ENCODE peak calls at places on chromosomes 12 and 14, in nine cellular contexts. One of them, this sample, is unnamed.

GRCh38 chr12:59657266-59657665 is 61.4 kb downstream of the SLC16A7 start:
- DNase-seq in BJ: no peak
- DNase-seq in HL-60: no peak
- DNase-seq in choroid plexus epithelial cell: peak
- DNase-seq in neural progenitor cell: no peak
- DNase-seq in heart left ventricle: no peak
- DNase-seq in esophagus muscularis mucosa: no peak
- DNase-seq in progenitor cell of endocrine pancreas: no peak
- DNase-seq in CD4-positive, alpha-beta T cell: no peak
- DNase-seq in this sample: no peak

GRCh38 chr12:113019045-113019444 is 37.5 kb upstream of the DTX1 start:
- DNase-seq in BJ: no peak
- DNase-seq in HL-60: no peak
- DNase-seq in choroid plexus epithelial cell: no peak
- DNase-seq in neural progenitor cell: no peak
- DNase-seq in heart left ventricle: no peak
- DNase-seq in esophagus muscularis mucosa: no peak
- DNase-seq in progenitor cell of endocrine pancreas: no peak
- DNase-seq in CD4-positive, alpha-beta T cell: no peak
- DNase-seq in this sample: no peak

GRCh38 chr14:35829449-35829848 is 3.3 kb downstream of the BRMS1L start:
- DNase-seq in BJ: no peak
- DNase-seq in HL-60: no peak
- DNase-seq in choroid plexus epithelial cell: peak
- DNase-seq in neural progenitor cell: no peak
- DNase-seq in heart left ventricle: no peak
- DNase-seq in esophagus muscularis mucosa: no peak
- DNase-seq in progenitor cell of endocrine pancreas: no peak
- DNase-seq in CD4-positive, alpha-beta T cell: no peak
- DNase-seq in this sample: no peak

GRCh38 chr12:40946612-40947194 is 241.4 kb upstream of the PDZRN4 start:
- DNase-seq in BJ: no peak
- DNase-seq in HL-60: no peak
- DNase-seq in choroid plexus epithelial cell: peak
- DNase-seq in neural progenitor cell: peak
- DNase-seq in heart left ventricle: no peak
- DNase-seq in esophagus muscularis mucosa: no peak
- DNase-seq in progenitor cell of endocrine pancreas: no peak
- DNase-seq in CD4-positive, alpha-beta T cell: no peak
- DNase-seq in this sample: peak

GRCh38 chr12:106284294-106285105 is 18.0 kb upstream of the TCP11L2 start:
- DNase-seq in BJ: no peak
- DNase-seq in HL-60: no peak
- DNase-seq in choroid plexus epithelial cell: no peak
- DNase-seq in neural progenitor cell: no peak
- DNase-seq in heart left ventricle: no peak
- DNase-seq in esophagus muscularis mucosa: peak
- DNase-seq in progenitor cell of endocrine pancreas: no peak
- DNase-seq in CD4-positive, alpha-beta T cell: no peak
- DNase-seq in this sample: no peak

GRCh38 chr12:132146772-132147422 is 2.6 kb downstream of the NOC4L start:
- DNase-seq in BJ: no peak
- DNase-seq in HL-60: no peak
- DNase-seq in choroid plexus epithelial cell: no peak
- DNase-seq in neural progenitor cell: no peak
- DNase-seq in heart left ventricle: peak
- DNase-seq in esophagus muscularis mucosa: no peak
- DNase-seq in progenitor cell of endocrine pancreas: no peak
- DNase-seq in CD4-positive, alpha-beta T cell: no peak
- DNase-seq in this sample: no peak

GRCh38 chr12:53098982-53099651 is 1.6 kb downstream of the IGFBP6 start:
- DNase-seq in BJ: peak
- DNase-seq in HL-60: peak
- DNase-seq in choroid plexus epithelial cell: peak
- DNase-seq in neural progenitor cell: peak
- DNase-seq in heart left ventricle: peak
- DNase-seq in esophagus muscularis mucosa: peak
- DNase-seq in progenitor cell of endocrine pancreas: peak
- DNase-seq in CD4-positive, alpha-beta T cell: peak
- DNase-seq in this sample: peak

GRCh38 chr12:24931666-24932405 is 17.1 kb downstream of the BCAT1 start:
- DNase-seq in BJ: no peak
- DNase-seq in HL-60: peak
- DNase-seq in choroid plexus epithelial cell: no peak
- DNase-seq in neural progenitor cell: no peak
- DNase-seq in heart left ventricle: no peak
- DNase-seq in esophagus muscularis mucosa: peak
- DNase-seq in progenitor cell of endocrine pancreas: no peak
- DNase-seq in CD4-positive, alpha-beta T cell: no peak
- DNase-seq in this sample: no peak

GRCh38 chr14:59848671-59849070 is 21.9 kb downstream of the RTN1 start:
- DNase-seq in BJ: no peak
- DNase-seq in HL-60: no peak
- DNase-seq in choroid plexus epithelial cell: no peak
- DNase-seq in neural progenitor cell: no peak
- DNase-seq in heart left ventricle: no peak
- DNase-seq in esophagus muscularis mucosa: no peak
- DNase-seq in progenitor cell of endocrine pancreas: no peak
- DNase-seq in CD4-positive, alpha-beta T cell: no peak
- DNase-seq in this sample: no peak

GRCh38 chr12:76790564-76791552 is 26.9 kb downstream of the ZDHHC17 start:
- DNase-seq in BJ: no peak
- DNase-seq in HL-60: no peak
- DNase-seq in choroid plexus epithelial cell: peak
- DNase-seq in neural progenitor cell: peak
- DNase-seq in heart left ventricle: no peak
- DNase-seq in esophagus muscularis mucosa: no peak
- DNase-seq in progenitor cell of endocrine pancreas: no peak
- DNase-seq in CD4-positive, alpha-beta T cell: no peak
- DNase-seq in this sample: no peak

GRCh38 chr12:25708661-25709060 is 155.6 kb upstream of the LMNTD1 start:
- DNase-seq in BJ: no peak
- DNase-seq in HL-60: no peak
- DNase-seq in choroid plexus epithelial cell: peak
- DNase-seq in neural progenitor cell: no peak
- DNase-seq in heart left ventricle: no peak
- DNase-seq in esophagus muscularis mucosa: no peak
- DNase-seq in progenitor cell of endocrine pancreas: no peak
- DNase-seq in CD4-positive, alpha-beta T cell: no peak
- DNase-seq in this sample: no peak

GRCh38 chr12:18591473-18591872 is 146.3 kb downstream of the PLCZ1 start:
- DNase-seq in BJ: no peak
- DNase-seq in HL-60: no peak
- DNase-seq in choroid plexus epithelial cell: no peak
- DNase-seq in neural progenitor cell: no peak
- DNase-seq in heart left ventricle: no peak
- DNase-seq in esophagus muscularis mucosa: no peak
- DNase-seq in progenitor cell of endocrine pancreas: no peak
- DNase-seq in CD4-positive, alpha-beta T cell: no peak
- DNase-seq in this sample: no peak

GRCh38 chr12:126139355-126139754 is 1074.1 kb downstream of the AACS start:
- DNase-seq in BJ: no peak
- DNase-seq in HL-60: no peak
- DNase-seq in choroid plexus epithelial cell: peak
- DNase-seq in neural progenitor cell: no peak
- DNase-seq in heart left ventricle: no peak
- DNase-seq in esophagus muscularis mucosa: no peak
- DNase-seq in progenitor cell of endocrine pancreas: no peak
- DNase-seq in CD4-positive, alpha-beta T cell: no peak
- DNase-seq in this sample: no peak

GRCh38 chr14:23024612-23025075 is 10.1 kb downstream of the PSMB5 start:
- DNase-seq in BJ: no peak
- DNase-seq in HL-60: no peak
- DNase-seq in choroid plexus epithelial cell: no peak
- DNase-seq in neural progenitor cell: no peak
- DNase-seq in heart left ventricle: no peak
- DNase-seq in esophagus muscularis mucosa: no peak
- DNase-seq in progenitor cell of endocrine pancreas: no peak
- DNase-seq in CD4-positive, alpha-beta T cell: no peak
- DNase-seq in this sample: no peak

GRCh38 chr12:46266382-46266791 is 2.5 kb downstream of the SLC38A1 start:
- DNase-seq in BJ: no peak
- DNase-seq in HL-60: peak
- DNase-seq in choroid plexus epithelial cell: peak
- DNase-seq in neural progenitor cell: peak
- DNase-seq in heart left ventricle: no peak
- DNase-seq in esophagus muscularis mucosa: no peak
- DNase-seq in progenitor cell of endocrine pancreas: no peak
- DNase-seq in CD4-positive, alpha-beta T cell: no peak
- DNase-seq in this sample: no peak

GRCh38 chr12:16238661-16239060 is 38.8 kb downstream of the SLC15A5 start:
- DNase-seq in BJ: peak
- DNase-seq in HL-60: no peak
- DNase-seq in choroid plexus epithelial cell: no peak
- DNase-seq in neural progenitor cell: no peak
- DNase-seq in heart left ventricle: no peak
- DNase-seq in esophagus muscularis mucosa: no peak
- DNase-seq in progenitor cell of endocrine pancreas: no peak
- DNase-seq in CD4-positive, alpha-beta T cell: no peak
- DNase-seq in this sample: no peak

GRCh38 chr12:105454688-105455087 is 124.2 kb downstream of the C12orf75 start:
- DNase-seq in BJ: no peak
- DNase-seq in HL-60: no peak
- DNase-seq in choroid plexus epithelial cell: no peak
- DNase-seq in neural progenitor cell: no peak
- DNase-seq in heart left ventricle: no peak
- DNase-seq in esophagus muscularis mucosa: no peak
- DNase-seq in progenitor cell of endocrine pancreas: no peak
- DNase-seq in CD4-positive, alpha-beta T cell: no peak
- DNase-seq in this sample: no peak

GRCh38 chr14:105091335-105092123 is 26.3 kb upstream of the GPR132 start:
- DNase-seq in BJ: no peak
- DNase-seq in HL-60: no peak
- DNase-seq in choroid plexus epithelial cell: no peak
- DNase-seq in neural progenitor cell: no peak
- DNase-seq in heart left ventricle: peak
- DNase-seq in esophagus muscularis mucosa: no peak
- DNase-seq in progenitor cell of endocrine pancreas: no peak
- DNase-seq in CD4-positive, alpha-beta T cell: no peak
- DNase-seq in this sample: no peak

GRCh38 chr12:94239332-94239731 is 91.0 kb downstream of the PLXNC1 start:
- DNase-seq in BJ: no peak
- DNase-seq in HL-60: no peak
- DNase-seq in choroid plexus epithelial cell: no peak
- DNase-seq in neural progenitor cell: no peak
- DNase-seq in heart left ventricle: no peak
- DNase-seq in esophagus muscularis mucosa: no peak
- DNase-seq in progenitor cell of endocrine pancreas: no peak
- DNase-seq in CD4-positive, alpha-beta T cell: no peak
- DNase-seq in this sample: no peak

GRCh38 chr12:1357711-1358110 is 236.7 kb downstream of the FBXL14 start:
- DNase-seq in BJ: no peak
- DNase-seq in HL-60: no peak
- DNase-seq in choroid plexus epithelial cell: no peak
- DNase-seq in neural progenitor cell: no peak
- DNase-seq in heart left ventricle: no peak
- DNase-seq in esophagus muscularis mucosa: no peak
- DNase-seq in progenitor cell of endocrine pancreas: no peak
- DNase-seq in CD4-positive, alpha-beta T cell: no peak
- DNase-seq in this sample: no peak

GRCh38 chr14:46973295-46973694 is 321.7 kb upstream of the RPL10L start:
- DNase-seq in BJ: no peak
- DNase-seq in HL-60: no peak
- DNase-seq in choroid plexus epithelial cell: no peak
- DNase-seq in neural progenitor cell: no peak
- DNase-seq in heart left ventricle: no peak
- DNase-seq in esophagus muscularis mucosa: no peak
- DNase-seq in progenitor cell of endocrine pancreas: no peak
- DNase-seq in CD4-positive, alpha-beta T cell: no peak
- DNase-seq in this sample: no peak

DNA sequence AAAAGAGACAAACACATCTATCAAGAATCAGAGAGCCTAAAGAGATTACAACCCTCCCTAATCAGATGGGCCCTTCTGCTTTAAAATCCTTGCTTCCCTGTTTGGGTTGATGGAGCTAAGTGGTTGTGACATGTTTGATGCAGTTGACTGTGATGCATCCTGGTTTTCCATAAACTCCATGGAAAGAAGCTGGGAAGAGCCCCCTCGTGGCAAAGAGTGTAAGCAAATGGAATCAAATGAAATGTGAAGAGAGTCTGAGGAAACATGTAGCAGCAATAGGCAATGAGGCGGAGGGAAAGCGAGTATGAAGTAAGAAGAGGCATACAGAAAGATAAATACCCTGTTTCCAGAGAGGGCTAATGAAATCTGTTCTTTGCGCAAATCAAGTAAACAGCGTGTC is 70.4 kb upstream of the SLCO1C1 start:
- DNase-seq in BJ: no peak
- DNase-seq in HL-60: no peak
- DNase-seq in choroid plexus epithelial cell: peak
- DNase-seq in neural progenitor cell: peak
- DNase-seq in heart left ventricle: no peak
- DNase-seq in esophagus muscularis mucosa: no peak
- DNase-seq in progenitor cell of endocrine pancreas: no peak
- DNase-seq in CD4-positive, alpha-beta T cell: no peak
- DNase-seq in this sample: no peak
- TF ChIP-seq CTCF in BJ: peak
- TF ChIP-seq CTCF in HL-60: no peak
- TF ChIP-seq CTCF in choroid plexus epithelial cell: peak
- TF ChIP-seq CTCF in neural progenitor cell: peak
- TF ChIP-seq CTCF in heart left ventricle: peak
- TF ChIP-seq CTCF in esophagus muscularis mucosa: peak
- TF ChIP-seq CTCF in progenitor cell of endocrine pancreas: peak
- TF ChIP-seq CTCF in CD4-positive, alpha-beta T cell: no peak
- TF ChIP-seq CTCF in this sample: peak

GRCh38 chr14:66369157-66369706 is 116.9 kb upstream of the CCDC196 start:
- DNase-seq in BJ: no peak
- DNase-seq in HL-60: no peak
- DNase-seq in choroid plexus epithelial cell: no peak
- DNase-seq in neural progenitor cell: no peak
- DNase-seq in heart left ventricle: no peak
- DNase-seq in esophagus muscularis mucosa: peak
- DNase-seq in progenitor cell of endocrine pancreas: no peak
- DNase-seq in CD4-positive, alpha-beta T cell: no peak
- DNase-seq in this sample: no peak

GRCh38 chr14:66371776-66372175 is 114.4 kb upstream of the CCDC196 start:
- DNase-seq in BJ: no peak
- DNase-seq in HL-60: no peak
- DNase-seq in choroid plexus epithelial cell: no peak
- DNase-seq in neural progenitor cell: no peak
- DNase-seq in heart left ventricle: no peak
- DNase-seq in esophagus muscularis mucosa: peak
- DNase-seq in progenitor cell of endocrine pancreas: no peak
- DNase-seq in CD4-positive, alpha-beta T cell: no peak
- DNase-seq in this sample: no peak
- TF ChIP-seq CTCF in BJ: no peak
- TF ChIP-seq CTCF in HL-60: no peak
- TF ChIP-seq CTCF in choroid plexus epithelial cell: no peak
- TF ChIP-seq CTCF in neural progenitor cell: no peak
- TF ChIP-seq CTCF in heart left ventricle: no peak
- TF ChIP-seq CTCF in esophagus muscularis mucosa: no peak
- TF ChIP-seq CTCF in progenitor cell of endocrine pancreas: no peak
- TF ChIP-seq CTCF in CD4-positive, alpha-beta T cell: no peak
- TF ChIP-seq CTCF in this sample: no peak

GRCh38 chr12:9134981-9135628 is 19.4 kb upstream of the A2M start:
- DNase-seq in BJ: no peak
- DNase-seq in HL-60: peak
- DNase-seq in choroid plexus epithelial cell: peak
- DNase-seq in neural progenitor cell: no peak
- DNase-seq in heart left ventricle: no peak
- DNase-seq in esophagus muscularis mucosa: no peak
- DNase-seq in progenitor cell of endocrine pancreas: no peak
- DNase-seq in CD4-positive, alpha-beta T cell: no peak
- DNase-seq in this sample: no peak
- TF ChIP-seq CTCF in BJ: peak
- TF ChIP-seq CTCF in HL-60: peak
- TF ChIP-seq CTCF in choroid plexus epithelial cell: peak
- TF ChIP-seq CTCF in neural progenitor cell: peak
- TF ChIP-seq CTCF in heart left ventricle: peak
- TF ChIP-seq CTCF in esophagus muscularis mucosa: peak
- TF ChIP-seq CTCF in progenitor cell of endocrine pancreas: peak
- TF ChIP-seq CTCF in CD4-positive, alpha-beta T cell: no peak
- TF ChIP-seq CTCF in this sample: no peak

GRCh38 chr14:44956866-44957265 is 4.9 kb downstream of the KLHL28 start:
- DNase-seq in BJ: no peak
- DNase-seq in HL-60: no peak
- DNase-seq in choroid plexus epithelial cell: no peak
- DNase-seq in neural progenitor cell: no peak
- DNase-seq in heart left ventricle: no peak
- DNase-seq in esophagus muscularis mucosa: no peak
- DNase-seq in progenitor cell of endocrine pancreas: no peak
- DNase-seq in CD4-positive, alpha-beta T cell: no peak
- DNase-seq in this sample: no peak
- TF ChIP-seq CTCF in BJ: no peak
- TF ChIP-seq CTCF in HL-60: no peak
- TF ChIP-seq CTCF in choroid plexus epithelial cell: no peak
- TF ChIP-seq CTCF in neural progenitor cell: no peak
- TF ChIP-seq CTCF in heart left ventricle: no peak
- TF ChIP-seq CTCF in esophagus muscularis mucosa: no peak
- TF ChIP-seq CTCF in progenitor cell of endocrine pancreas: no peak
- TF ChIP-seq CTCF in CD4-positive, alpha-beta T cell: no peak
- TF ChIP-seq CTCF in this sample: no peak

This sample was measured in AG09319.